ENCODE peak calls at places on chromosomes 1 and 21, in six cellular contexts. W is A549, C is IMR-90, J is K562, B is GM12878, G is HepG2. A is an unnamed sample.
A peak's percentile ranks its signal among the peaks of the same experiment; 100 is the strongest.

GRCh38 chr1:172107261-172107820 is 266.0 kb downstream of the DNM3 start:
- DNase-seq in W (no peak), G (no peak), J (no peak), C (peak; percentile 12), B (no peak), A (no peak)

GRCh38 chr1:245686006-245686405 is 531.2 kb downstream of the KIF26B start:
- DNase-seq in W (no peak), C (no peak), B (no peak), G (no peak), J (no peak), A (no peak)

GRCh38 chr1:15851251-15852035 is 3.9 kb downstream of the SPEN start:
- DNase-seq in B (no peak), W (no peak), C (no peak), G (no peak), J (no peak), A (no peak)

GRCh38 chr1:56477164-56478111 is 101.9 kb downstream of the PLPP3 start:
- DNase-seq in C (peak; percentile 65), B (peak; percentile 17), W (no peak), J (no peak), G (peak; percentile 85), A (no peak)

GRCh38 chr1:24886241-24886640 is 43.8 kb downstream of the RUNX3 start:
- DNase-seq in C (no peak), G (no peak), J (no peak), W (no peak), B (no peak), A (no peak)

GRCh38 chr1:6183520-6183989 is 3.4 kb upstream of the CHD5 start:
- DNase-seq in J (no peak), G (no peak), C (peak; percentile 20), W (no peak), B (no peak), A (no peak)

GRCh38 chr1:1033731-1034437 is 14.0 kb downstream of the AGRN start:
- DNase-seq in C (no peak), J (no peak), G (no peak), W (no peak), B (no peak), A (no peak)

GRCh38 chr1:224503161-224504118 is 68.8 kb upstream of the WDR26 start:
- DNase-seq in G (peak; percentile 38), B (peak; percentile 51), W (peak; percentile 59), C (peak; percentile 80), J (peak; percentile 99), A (peak; percentile 79)

GRCh38 chr1:24327886-24328285 is 8.7 kb downstream of the GRHL3 start:
- DNase-seq in G (no peak), B (no peak), W (no peak), C (peak; percentile 44), J (no peak), A (no peak)

GRCh38 chr1:183630748-183631147 is 4.8 kb downstream of the ARPC5 start:
- DNase-seq in J (no peak), W (no peak), C (peak; percentile 36), B (no peak), G (no peak), A (no peak)

GRCh38 chr1:182615468-182616129 is 11.4 kb upstream of the RGS16 start:
- DNase-seq in C (no peak), B (no peak), J (no peak), G (no peak), W (no peak), A (no peak)

GRCh38 chr1:219090618-219091017 is 83.1 kb upstream of the LYPLAL1 start:
- DNase-seq in J (no peak), C (no peak), B (no peak), G (no peak), W (no peak), A (no peak)

GRCh38 chr1:19418503-19418971 is 66.8 kb downstream of the CAPZB start:
- DNase-seq in W (no peak), B (no peak), C (peak; percentile 84), G (no peak), J (no peak), A (no peak)

GRCh38 chr1:213586609-213586972 is 401.2 kb upstream of the PROX1 start:
- DNase-seq in C (no peak), W (no peak), J (no peak), G (peak; percentile 34), B (no peak), A (peak; percentile 24)

GRCh38 chr1:246151796-246152434 is 355.2 kb downstream of the SMYD3 start:
- DNase-seq in W (peak; percentile 10), G (no peak), C (peak; percentile 9), B (no peak), J (peak; percentile 69), A (peak; percentile 6)

GRCh38 chr1:15989776-15990175 is 13.9 kb upstream of the ZBTB17 start:
- DNase-seq in C (no peak), G (no peak), W (no peak), J (no peak), B (no peak), A (no peak)

GRCh38 chr1:160101037-160101716 is 2.8 kb upstream of the IGSF8 start:
- DNase-seq in C (peak; percentile 62), B (no peak), W (peak; percentile 89), J (peak; percentile 88), G (peak; percentile 81), A (peak; percentile 88)

GRCh38 chr1:4602536-4603316 is 51.7 kb upstream of the AJAP1 start:
- DNase-seq in J (no peak), B (no peak), W (no peak), G (no peak), C (no peak), A (no peak)

GRCh38 chr1:156247460-156248322 is at the start of gene PAQR6:
- DNase-seq in W (no peak), J (no peak), B (no peak), G (peak; percentile 53), C (no peak), A (no peak)

GRCh38 chr21:35398366-35398982 is 349.4 kb upstream of the RUNX1 start:
- DNase-seq in G (no peak), C (peak; percentile 15), W (no peak), J (no peak), B (no peak), A (no peak)

GRCh38 chr21:35399706-35400105 is 350.6 kb upstream of the RUNX1 start:
- DNase-seq in G (no peak), W (no peak), B (no peak), J (no peak), C (no peak), A (no peak)

GRCh38 chr21:35399002-35399401 is 349.9 kb upstream of the RUNX1 start:
- DNase-seq in W (no peak), J (no peak), C (no peak), G (no peak), B (no peak), A (no peak)

GRCh38 chr21:35401476-35401875 is 352.4 kb upstream of the RUNX1 start:
- DNase-seq in C (peak; percentile 19), J (no peak), G (no peak), B (no peak), W (no peak), A (no peak)

DNA sequence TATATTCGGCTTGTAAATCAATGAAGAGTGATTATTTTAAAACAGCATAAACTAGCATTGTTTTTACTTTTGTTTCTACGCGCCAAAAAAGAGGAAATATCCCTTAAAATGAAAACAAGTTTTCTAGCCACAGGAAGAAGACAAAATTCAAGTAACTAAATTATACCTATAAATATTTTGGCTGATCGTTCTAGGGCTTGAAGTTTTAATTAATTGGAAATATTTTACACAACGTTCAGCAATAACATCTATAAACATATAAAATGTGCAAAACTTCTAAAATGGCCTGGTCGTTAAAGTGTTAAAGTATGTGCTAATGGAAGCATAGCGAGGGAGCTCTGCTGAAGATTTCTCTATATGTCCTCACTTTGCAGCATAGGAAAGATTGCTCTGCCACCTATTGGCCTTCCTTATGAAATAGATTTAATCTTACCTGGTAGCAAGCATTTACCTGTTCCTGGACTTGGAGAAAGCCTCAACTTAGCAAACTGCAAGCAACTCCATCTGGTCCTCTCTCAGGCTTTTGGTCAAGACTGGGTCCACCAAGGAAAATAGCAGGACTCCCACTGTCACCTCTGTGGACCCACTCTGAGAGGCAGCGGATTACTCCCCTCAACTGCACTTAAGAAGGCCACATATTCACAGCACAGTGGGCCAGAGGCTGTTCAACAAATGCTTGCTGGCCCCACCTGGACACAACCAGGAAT is 351.3 kb upstream of the RUNX1 start:
- DNase-seq in J (peak; percentile 20), W (peak; percentile 5), B (peak; percentile 19), C (peak; percentile 67), G (peak; percentile 67), A (peak; percentile 25)
- TF ChIP-seq BHLHE40 in J (no peak), W (no peak), B (no peak), C (no peak), G (no peak), A (no peak)

DNA sequence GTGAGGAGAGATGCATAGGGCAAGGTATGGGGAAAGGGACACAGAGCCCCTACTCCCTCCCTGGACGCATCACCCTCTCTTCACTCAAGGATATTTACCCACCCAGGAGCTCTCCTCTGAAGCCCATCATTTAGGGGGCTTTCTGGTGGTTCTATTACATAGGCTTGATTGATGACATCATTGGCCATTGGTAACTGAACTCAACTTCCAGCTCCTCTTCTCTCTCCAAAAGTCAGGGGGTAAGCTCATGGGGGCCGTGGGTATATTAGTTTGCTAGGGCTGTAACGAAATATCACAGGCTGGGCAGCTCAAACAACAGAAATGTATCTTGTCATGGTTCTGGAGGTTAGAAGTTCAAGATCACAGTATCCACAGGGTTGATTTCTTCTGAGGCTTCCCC is 110.8 kb downstream of the DSCAM start:
- DNase-seq in B (no peak), C (no peak), W (no peak), J (no peak), G (no peak), A (no peak)
- TF ChIP-seq BHLHE40 in B (no peak), C (no peak), W (no peak), J (no peak), G (no peak), A (no peak)

GRCh38 chr1:154260127-154260526 is 12.3 kb upstream of the HAX1 start:
- DNase-seq in W (no peak), G (no peak), J (no peak), B (no peak), C (no peak), A (no peak)

GRCh38 chr1:154258784-154259183 is 13.6 kb upstream of the HAX1 start:
- DNase-seq in G (no peak), C (no peak), J (no peak), W (no peak), B (no peak), A (no peak)

GRCh38 chr1:154263465-154264332 is 8.7 kb upstream of the HAX1 start:
- DNase-seq in C (peak; percentile 37), J (no peak), W (no peak), G (no peak), B (no peak), A (no peak)

GRCh38 chr1:154265586-154265985 is 6.8 kb upstream of the HAX1 start:
- DNase-seq in J (no peak), B (no peak), C (no peak), W (no peak), G (no peak), A (no peak)

DNA sequence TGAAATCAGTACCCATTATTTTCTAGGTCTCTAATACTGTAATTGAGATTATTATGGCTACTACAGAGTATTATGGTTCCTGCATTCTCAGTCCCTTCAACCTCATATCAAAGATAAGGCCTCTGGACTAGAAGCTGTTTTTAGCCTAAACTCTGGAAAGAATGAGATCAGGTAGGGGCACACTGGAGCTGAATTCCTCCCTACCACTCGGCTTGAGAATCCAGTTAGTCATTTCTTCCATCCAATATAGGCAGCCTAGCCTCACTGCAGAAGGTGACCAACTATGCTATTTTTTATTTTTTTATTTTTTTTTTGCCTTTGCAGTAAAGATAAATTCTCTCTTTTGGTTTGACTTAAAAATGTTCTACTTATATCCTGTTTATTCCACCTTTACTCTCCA is 8.0 kb upstream of the HAX1 start:
- DNase-seq in C (no peak), J (no peak), G (no peak), B (no peak), W (no peak), A (no peak)
- TF ChIP-seq BHLHE40 in C (no peak), J (no peak), G (no peak), B (no peak), W (no peak), A (no peak)

GRCh38 chr21:39106881-39107462 is 76.3 kb downstream of the PSMG1 start:
- DNase-seq in J (no peak), C (no peak), B (no peak), G (no peak), W (no peak), A (no peak)
- TF ChIP-seq BHLHE40 in J (no peak), C (no peak), B (no peak), G (no peak), W (no peak), A (no peak)